ENCODE peak calls at places on chromosomes 7 and 10, in seven cellular contexts. F, D, U, S, C, A and H are unnamed samples.
A peak's percentile ranks its signal among the peaks of the same experiment; 100 is the strongest.

GRCh38 chr10:82813856-82814255 is 938.9 kb downstream of the NRG3 start:
- DNase-seq in F (peak; percentile 6), D (no peak), U (no peak), S (no peak), C (no peak), A (no peak), H (no peak)

GRCh38 chr10:79242620-79243152 is 104.6 kb upstream of the PPIF start:
- DNase-seq in F (peak; percentile 69), D (peak; percentile 71), U (no peak), S (peak; percentile 71), C (no peak), A (peak; percentile 63), H (no peak)

GRCh38 chr7:39621261-39621660 is 2.1 kb upstream of the RALA start:
- DNase-seq in F (peak; percentile 68), D (no peak), U (no peak), S (no peak), C (no peak), A (peak; percentile 74), H (peak; percentile 80)

GRCh38 chr10:80279146-80279545 is 10.3 kb downstream of the MAT1A start:
- DNase-seq in F (no peak), D (no peak), U (no peak), S (no peak), C (no peak), A (no peak), H (no peak)

GRCh38 chr10:77843264-77843663 is 83.3 kb downstream of the DLG5 start:
- DNase-seq in F (no peak), D (no peak), U (no peak), S (no peak), C (no peak), A (no peak), H (no peak)

GRCh38 chr7:7323352-7323751 is 141.0 kb downstream of the C1GALT1 start:
- DNase-seq in F (no peak), D (no peak), U (no peak), S (no peak), C (no peak), A (no peak), H (no peak)

GRCh38 chr7:150383710-150384397 is 4.7 kb downstream of the ZNF775 start:
- DNase-seq in F (no peak), D (no peak), U (no peak), S (no peak), C (no peak), A (no peak), H (no peak)

GRCh38 chr7:128697301-128697905 is 25.3 kb downstream of the GARIN1A start:
- DNase-seq in F (peak; percentile 66), D (no peak), U (no peak), S (peak; percentile 56), C (no peak), A (peak; percentile 21), H (peak; percentile 7)

GRCh38 chr10:13659887-13660544 is 73.3 kb downstream of the PRPF18 start:
- DNase-seq in F (peak; percentile 71), D (peak; percentile 76), U (peak; percentile 30), S (peak; percentile 72), C (no peak), A (peak; percentile 21), H (peak; percentile 20)

GRCh38 chr10:14782691-14783363 is 8.1 kb upstream of the FAM107B start:
- DNase-seq in F (peak; percentile 37), D (no peak), U (no peak), S (no peak), C (no peak), A (no peak), H (no peak)

GRCh38 chr10:110609592-110609991 is 34.5 kb upstream of the RBM20 start:
- DNase-seq in F (no peak), D (no peak), U (no peak), S (peak; percentile 42), C (no peak), A (no peak), H (no peak)

GRCh38 chr7:99011341-99011705 is 132.6 kb downstream of the SMURF1 start:
- DNase-seq in F (no peak), D (no peak), U (no peak), S (no peak), C (peak; percentile 58), A (no peak), H (no peak)

GRCh38 chr10:119235381-119235780 is 28.0 kb downstream of the GRK5 start:
- DNase-seq in F (peak; percentile 84), D (no peak), U (no peak), S (peak; percentile 41), C (no peak), A (no peak), H (no peak)

GRCh38 chr10:69232736-69233135 is 12.6 kb downstream of the HKDC1 start:
- DNase-seq in F (no peak), D (no peak), U (no peak), S (no peak), C (no peak), A (no peak), H (no peak)

GRCh38 chr10:74593470-74593869 is 232.9 kb upstream of the KAT6B start:
- DNase-seq in F (peak; percentile 86), D (no peak), U (no peak), S (no peak), C (no peak), A (peak; percentile 60), H (peak; percentile 46)

GRCh38 chr7:138125598-138126111 is 49.4 kb downstream of the AKR1D1 start:
- DNase-seq in F (peak; percentile 20), D (no peak), U (peak; percentile 2), S (no peak), C (no peak), A (no peak), H (no peak)

GRCh38 chr10:62769574-62770242 is 34.8 kb upstream of the ADO start:
- DNase-seq in F (peak; percentile 18), D (no peak), U (peak; percentile 43), S (no peak), C (no peak), A (no peak), H (no peak)

GRCh38 chr7:56287429-56288138 is 171.4 kb upstream of the NUPR2 start:
- DNase-seq in F (no peak), D (no peak), U (no peak), S (peak; percentile 29), C (no peak), A (no peak), H (no peak)

GRCh38 chr7:82760092-82760491 is 316.5 kb upstream of the CACNA2D1 start:
- DNase-seq in F (no peak), D (no peak), U (no peak), S (no peak), C (no peak), A (no peak), H (no peak)

GRCh38 chr10:104342941-104343411 is 4.7 kb upstream of the ITPRIP start:
- DNase-seq in F (peak; percentile 56), D (no peak), U (no peak), S (no peak), C (no peak), A (no peak), H (no peak)

GRCh38 chr10:79562135-79562756 is 2.0 kb upstream of the SFTPA2 start:
- DNase-seq in F (peak; percentile 70), D (peak; percentile 38), U (peak; percentile 16), S (peak; percentile 54), C (no peak), A (peak; percentile 13), H (no peak)

GRCh38 chr10:86709786-86710185 is 41.5 kb downstream of the LDB3 start:
- DNase-seq in F (no peak), D (no peak), U (no peak), S (no peak), C (no peak), A (no peak), H (no peak)

GRCh38 chr10:119189811-119190282 is 11.2 kb upstream of the PRDX3 start:
- DNase-seq in F (peak; percentile 86), D (no peak), U (no peak), S (no peak), C (no peak), A (no peak), H (no peak)

GRCh38 chr10:61643316-61643751 is 19.4 kb upstream of the CABCOCO1 start:
- DNase-seq in F (peak; percentile 86), D (peak; percentile 21), U (no peak), S (no peak), C (no peak), A (no peak), H (peak; percentile 64)

GRCh38 chr7:28037220-28038010 is 143.2 kb downstream of the JAZF1 start:
- DNase-seq in F (peak; percentile 94), D (no peak), U (peak; percentile 35), S (no peak), C (no peak), A (peak; percentile 83), H (peak; percentile 99)

GRCh38 chr10:31618541-31619291 is 299.7 kb downstream of the ZEB1 start:
- DNase-seq in F (peak; percentile 43), D (peak; percentile 68), U (no peak), S (peak; percentile 72), C (no peak), A (no peak), H (no peak)

GRCh38 chr10:96493871-96494525 is 19.7 kb downstream of the TLL2 start:
- DNase-seq in F (no peak), D (no peak), U (no peak), S (no peak), C (no peak), A (no peak), H (no peak)

GRCh38 chr10:96493254-96493653 is 20.5 kb downstream of the TLL2 start:
- DNase-seq in F (no peak), D (no peak), U (no peak), S (no peak), C (no peak), A (no peak), H (no peak)

GRCh38 chr10:96495544-96495943 is 18.2 kb downstream of the TLL2 start:
- DNase-seq in F (no peak), D (no peak), U (no peak), S (no peak), C (peak; percentile 16), A (no peak), H (no peak)

GRCh38 chr10:96488161-96488935 is 25.4 kb downstream of the TLL2 start:
- DNase-seq in F (no peak), D (no peak), U (no peak), S (no peak), C (no peak), A (no peak), H (no peak)

GRCh38 chr10:96491303-96491702 is 22.4 kb downstream of the TLL2 start:
- DNase-seq in F (peak; percentile 7), D (no peak), U (no peak), S (no peak), C (no peak), A (no peak), H (no peak)
- TF ChIP-seq CTCF in F (peak; percentile 10), D (no peak), U (no peak), S (peak; percentile 39), C (no peak), A (peak; percentile 15), H (peak; percentile 20)

GRCh38 chr7:142357953-142358520 is 100.2 kb upstream of the PRSS58 start:
- DNase-seq in F (peak; percentile 79), D (no peak), U (peak; percentile 16), S (no peak), C (no peak), A (peak; percentile 54), H (no peak)
- H3K4me3 ChIP-seq in F (no peak overlapping the region), D (no peak overlapping the region), U (no peak overlapping the region), S (no peak overlapping the region), C (no peak overlapping the region), A (no peak overlapping the region), H (no peak overlapping the region)

GRCh38 chr10:17599089-17599488 is 18.1 kb downstream of the HACD1 start:
- DNase-seq in F (peak; percentile 62), D (no peak), U (no peak), S (no peak), C (no peak), A (peak; percentile 3), H (no peak)
- TF ChIP-seq CTCF in F (peak; percentile 54), D (no peak), U (peak; percentile 37), S (no peak), C (no peak), A (peak; percentile 53), H (peak; percentile 22)

GRCh38 chr10:42475168-42476098 is 162.9 kb downstream of the ZNF33B start:
- DNase-seq in F (peak; percentile 49), D (no peak), U (no peak), S (peak; percentile 14), C (no peak), A (no peak), H (no peak)
- H3K4me3 ChIP-seq in F (peak overlapping the region; percentile 53), D (peak overlapping the region; percentile 21), U (no peak overlapping the region), S (no peak overlapping the region), C (peak overlapping the region; percentile 33), A (peak overlapping the region; percentile 55), H (peak overlapping the region; percentile 73)